ENCODE peak calls at places on chromosomes 7 and 10, in four cellular contexts. D is brain microvascular endothelial cell, Z is left lung, Y is fibroblast of lung. K is an unnamed sample.
A peak's percentile ranks its signal among the peaks of the same experiment; 100 is the strongest.

GRCh38 chr10:30742471-30742870 is 112.9 kb upstream of the LYZL2 start:
- DNase-seq in Y (no peak), D (no peak), Z (no peak), K (no peak)

GRCh38 chr10:43594944-43595589 is 11.2 kb upstream of the ZNF485 start:
- DNase-seq in D (peak; percentile 62), Z (no peak), Y (peak; percentile 57), K (no peak)

GRCh38 chr7:2247141-2247985 is 5.3 kb downstream of the NUDT1 start:
- DNase-seq in D (no peak), Y (no peak), Z (no peak), K (no peak)

GRCh38 chr10:60313589-60313952 is 76.1 kb downstream of the ANK3 start:
- DNase-seq in Y (no peak), Z (no peak), D (no peak), K (no peak)

GRCh38 chr10:117320050-117320665 is 55.1 kb downstream of the PDZD8 start:
- DNase-seq in Y (peak; percentile 40), D (no peak), Z (no peak), K (no peak)

GRCh38 chr10:127302343-127302742 is 106.0 kb upstream of the INSYN2A start:
- DNase-seq in Y (no peak), Z (no peak), D (no peak), K (no peak)

GRCh38 chr10:102752266-102752930 is 8.7 kb downstream of the WBP1L start:
- DNase-seq in Z (no peak), D (peak; percentile 82), Y (no peak), K (no peak)

GRCh38 chr7:130491841-130492518 is at the start of gene MEST:
- DNase-seq in D (no peak), Y (peak; percentile 15), Z (no peak), K (no peak)

GRCh38 chr10:93261961-93262610 is 188.4 kb downstream of the CYP26A1 start:
- DNase-seq in D (peak; percentile 82), Z (no peak), Y (no peak), K (no peak)

GRCh38 chr7:46508541-46508940 is 587.5 kb upstream of the IGFBP3 start:
- DNase-seq in Y (no peak), Z (no peak), D (no peak), K (no peak)

GRCh38 chr10:54665122-54665521 is 135.9 kb downstream of the PCDH15 start:
- DNase-seq in D (no peak), Y (peak; percentile 64), Z (no peak), K (no peak)

GRCh38 chr10:29630205-29631048 is 4.3 kb downstream of the SVIL start:
- DNase-seq in Y (no peak), Z (no peak), D (no peak), K (peak; percentile 76)

GRCh38 chr7:158843775-158844174 is 12.6 kb upstream of the DYNC2I1 start:
- DNase-seq in Z (no peak), Y (no peak), D (no peak), K (no peak)

GRCh38 chr10:62095341-62096071 is 173.1 kb downstream of the RTKN2 start:
- DNase-seq in Y (peak; percentile 89), D (no peak), Z (no peak), K (no peak)

GRCh38 chr7:101626069-101626671 is 2.9 kb downstream of the MYL10 start:
- DNase-seq in Z (no peak), Y (no peak), D (no peak), K (no peak)

GRCh38 chr7:25028370-25028971 is 48.5 kb upstream of the OSBPL3 start:
- DNase-seq in Z (no peak), D (peak; percentile 76), Y (peak; percentile 88), K (no peak)

GRCh38 chr7:69615696-69616095 is 17.4 kb downstream of the AUTS2 start:
- DNase-seq in D (no peak), Y (no peak), Z (no peak), K (no peak)

GRCh38 chr10:127117125-127117524 is 79.3 kb downstream of the INSYN2A start:
- DNase-seq in Z (peak; percentile 44), D (peak; percentile 64), Y (peak; percentile 64), K (no peak)

GRCh38 chr7:92680458-92680857 is 90.3 kb upstream of the FAM133B start:
- DNase-seq in D (peak; percentile 57), Z (no peak), Y (no peak), K (no peak)

GRCh38 chr7:6106140-6106904 is 75.1 kb downstream of the ANKRD61 start:
- DNase-seq in Z (peak; percentile 37), D (peak; percentile 25), Y (peak; percentile 64), K (no peak)

DNA sequence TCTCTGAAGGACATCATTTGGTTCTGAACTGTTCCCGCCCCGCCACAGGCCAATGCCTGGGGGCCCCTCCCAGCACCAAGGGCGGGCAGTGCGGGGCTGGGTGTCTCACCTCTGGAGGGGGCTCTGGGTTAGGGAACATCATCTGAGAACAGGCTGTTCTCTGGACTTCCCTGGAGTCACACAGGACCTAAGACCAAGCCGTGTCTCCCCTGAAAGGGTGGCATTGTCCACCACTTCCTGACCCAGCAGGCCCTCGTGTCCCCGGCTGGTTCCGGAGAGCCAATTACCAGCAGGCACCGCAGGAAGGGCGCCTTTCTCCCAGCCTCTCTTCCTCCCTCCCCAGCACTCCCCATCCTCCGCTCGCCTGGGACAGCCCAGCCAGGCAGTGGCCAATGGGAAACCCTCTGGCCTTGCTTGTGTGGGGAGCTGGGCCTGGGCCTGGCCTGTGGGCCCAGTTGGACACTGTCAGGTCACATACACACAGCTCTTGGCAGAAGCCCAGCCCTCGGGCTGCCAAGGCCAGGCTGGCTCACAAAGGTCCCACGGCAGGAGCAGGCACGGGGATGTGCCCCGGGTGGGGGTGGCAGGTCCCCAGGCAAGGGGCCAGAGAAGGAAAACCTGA is 119.5 kb downstream of the SPDYE5 start:
- DNase-seq in Z (peak; percentile 76), D (no peak), Y (no peak), K (peak; percentile 54)
- TF ChIP-seq CTCF in Z (no peak), D (no peak), Y (no peak), K (no peak)

DNA sequence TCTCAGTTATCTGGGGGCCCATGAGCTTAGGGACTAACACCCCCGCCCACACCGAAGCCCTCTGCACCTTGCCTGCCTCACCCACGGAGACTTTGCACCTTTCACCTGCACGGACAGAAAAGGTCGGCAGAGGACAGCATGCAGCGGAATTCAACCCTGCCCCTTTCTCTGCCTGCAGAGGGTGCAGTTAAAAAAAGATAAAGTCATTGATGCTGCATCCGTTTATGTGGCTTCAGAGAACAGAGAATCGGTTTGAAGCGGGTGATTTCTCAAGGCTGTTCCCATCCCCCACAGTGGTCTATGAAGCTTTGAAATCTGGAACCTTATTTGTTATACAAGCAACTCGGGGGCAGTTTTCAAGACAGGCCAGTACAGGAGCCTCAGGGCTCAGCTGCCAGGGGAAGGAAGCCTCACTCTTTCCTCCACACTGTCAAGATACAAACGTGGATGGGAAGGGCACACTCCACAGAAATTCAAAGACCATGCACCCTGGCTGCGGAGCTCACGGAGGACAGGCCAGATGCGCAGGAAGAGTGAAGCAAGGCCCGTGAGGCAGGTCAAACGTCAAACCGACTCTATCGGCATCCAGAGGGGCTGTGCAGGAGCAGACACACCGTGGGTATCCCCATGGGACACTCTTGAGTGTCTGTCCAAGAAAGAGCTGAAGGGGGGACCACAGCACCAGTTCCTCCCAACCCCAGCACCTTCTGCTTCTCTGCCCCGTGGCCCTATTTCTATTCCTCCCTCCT is 66.3 kb downstream of the INSIG1 start:
- DNase-seq in Z (no peak), Y (no peak), D (no peak), K (peak; percentile 38)
- TF ChIP-seq CTCF in Z (no peak), Y (no peak), D (no peak), K (no peak)

DNA sequence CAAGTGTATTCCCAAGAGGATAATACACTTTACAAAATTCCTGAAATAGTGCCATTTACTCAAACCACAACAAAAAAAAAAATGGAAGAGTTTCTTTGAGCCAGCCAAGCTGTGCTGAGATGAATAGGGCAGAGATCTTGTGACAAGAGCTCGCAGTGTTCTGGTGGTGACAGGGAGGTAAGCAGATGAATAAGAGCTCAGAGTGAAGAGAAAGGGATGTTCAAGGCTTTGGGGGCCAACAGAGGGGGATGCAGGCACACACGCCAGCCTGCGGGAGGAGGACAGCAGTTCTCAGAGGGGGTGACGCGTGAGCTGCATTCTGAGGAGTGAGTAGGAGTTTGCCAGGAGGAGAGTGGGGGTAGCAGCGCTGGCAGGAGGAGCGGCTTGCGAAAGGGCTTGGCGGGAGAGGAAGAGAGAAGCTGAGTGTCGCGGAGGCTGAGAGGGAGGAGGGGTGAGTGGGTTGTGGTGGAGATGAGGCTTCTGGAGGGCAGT is 194.4 kb upstream of the IMMP2L start:
- DNase-seq in Z (peak; percentile 76), D (no peak), Y (peak; percentile 87), K (no peak)
- TF ChIP-seq CTCF in Z (no peak), D (no peak), Y (no peak), K (no peak)

GRCh38 chr10:79492256-79492655 is 20.1 kb upstream of the EIF5AL1 start:
- DNase-seq in Z (no peak), Y (no peak), D (no peak), K (no peak)

GRCh38 chr10:79490400-79491081 is 21.8 kb upstream of the EIF5AL1 start:
- DNase-seq in Y (peak; percentile 66), D (no peak), Z (no peak), K (no peak)

GRCh38 chr10:79488870-79489269 is 23.5 kb upstream of the EIF5AL1 start:
- DNase-seq in Y (no peak), Z (peak; percentile 10), D (no peak), K (no peak)

GRCh38 chr10:79492839-79493238 is 19.5 kb upstream of the EIF5AL1 start:
- DNase-seq in Z (no peak), Y (no peak), D (no peak), K (no peak)

GRCh38 chr10:79491171-79491835 is 21.0 kb upstream of the EIF5AL1 start:
- DNase-seq in Z (no peak), Y (no peak), D (no peak), K (no peak)
- TF ChIP-seq CTCF in Z (no peak), Y (no peak), D (no peak), K (peak; percentile 16)

DNA sequence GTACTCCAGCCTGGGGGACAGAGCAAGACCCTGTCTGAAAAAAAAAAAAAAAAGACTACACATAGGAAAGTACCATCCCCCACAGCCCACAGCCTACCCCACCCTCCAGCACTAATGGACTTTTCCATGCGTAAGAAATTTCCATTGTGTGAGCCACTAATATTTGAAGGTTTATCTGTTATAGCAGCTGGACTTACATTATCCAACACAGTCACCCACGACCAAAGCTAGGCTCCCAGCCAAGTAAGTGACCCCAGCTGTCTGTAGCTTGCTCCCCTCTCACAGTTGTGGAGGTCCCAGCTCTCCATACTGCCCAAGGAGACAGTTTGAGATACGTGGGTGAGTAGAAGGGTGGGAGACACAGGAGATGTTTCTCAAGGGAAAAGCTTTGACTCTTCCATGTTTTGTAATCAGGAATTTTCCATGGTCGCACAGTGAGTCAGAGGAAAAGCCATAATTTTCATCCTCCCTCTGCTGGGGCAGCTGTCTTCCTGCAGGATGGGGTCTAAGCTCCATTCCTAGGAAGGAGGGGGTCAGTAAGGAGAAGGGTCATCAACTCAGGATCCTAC is 57.4 kb downstream of the CAV1 start:
- DNase-seq in D (peak; percentile 61), Z (no peak), Y (peak; percentile 51), K (no peak)
- TF ChIP-seq CTCF in D (peak; percentile 78), Z (no peak), Y (peak; percentile 46), K (no peak)